ENCODE peak calls at places on chromosomes 1 and 21, in five cellular contexts. H, D, A, N and R are unnamed samples.

GRCh38 chr1:115325876-115326275 is 12.2 kb downstream of the NGF start:
- DNase-seq in H (no peak), D (no peak), N (no peak), A (no peak), R (no peak)

GRCh38 chr21:42475526-42476492 is 20.2 kb downstream of the RSPH1 start:
- DNase-seq in A (no peak), H (no peak), N (no peak), D (no peak), R (no peak)

GRCh38 chr1:26300586-26301275 is 5.7 kb downstream of the UBXN11 start:
- DNase-seq in A (no peak), N (no peak), H (no peak), D (no peak), R (no peak)

GRCh38 chr1:101188311-101188710 is 48.5 kb upstream of the S1PR1 start:
- DNase-seq in H (no peak), N (no peak), A (no peak), D (no peak), R (no peak)

GRCh38 chr1:68213843-68214242 is 18.5 kb downstream of the WLS start:
- DNase-seq in N (no peak), A (no peak), D (peak; percentile 25), H (no peak), R (peak; percentile 74)

GRCh38 chr1:81174811-81175476 is 625.8 kb upstream of the ADGRL2 start:
- DNase-seq in A (no peak), D (no peak), H (peak; percentile 9), N (no peak), R (peak; percentile 53)

GRCh38 chr1:241553886-241554592 is 21.9 kb downstream of the KMO start:
- DNase-seq in D (no peak), H (no peak), A (no peak), N (no peak), R (no peak)

GRCh38 chr1:43270421-43271095 is 775 bp downstream of the TMEM125 start:
- DNase-seq in N (no peak), D (peak; percentile 79), H (peak; percentile 97), A (no peak), R (peak; percentile 93)

GRCh38 chr21:28237661-28238060 is 755.0 kb downstream of the LTN1 start:
- DNase-seq in H (no peak), A (no peak), D (no peak), N (no peak), R (no peak)